ENCODE peak calls at places on chromosomes 5 and 9, in six cellular contexts. H is K562, R is GM12878, E is upper lobe of left lung, Z is Panc1, C is HCT116. M is an unnamed sample.

GRCh38 chr9:14132798-14133197 is 181.1 kb downstream of the NFIB start:
- ATAC-seq in H (no peak), R (no peak), E (no peak), Z (no peak), C (no peak), M (no peak)

GRCh38 chr9:82489579-82489915 is 501.0 kb downstream of the SPATA31D1 start:
- ATAC-seq in H (no peak), R (no peak), E (no peak), Z (no peak), C (no peak), M (peak)

GRCh38 chr5:77629553-77630245 is 8.8 kb downstream of the OTP start:
- ATAC-seq in H (no peak), R (peak), E (no peak), Z (peak), C (no peak), M (no peak)

GRCh38 chr5:71695561-71695960 is 23.5 kb upstream of the CARTPT start:
- ATAC-seq in H (no peak), R (no peak), E (no peak), Z (no peak), C (no peak), M (no peak)

GRCh38 chr9:114558027-114558675 is 29.4 kb upstream of the ATP6V1G1 start:
- ATAC-seq in H (peak), R (no peak), E (peak), Z (no peak), C (no peak), M (no peak)

GRCh38 chr9:93065321-93065720 is 6.8 kb downstream of the SUSD3 start:
- ATAC-seq in H (no peak), R (no peak), E (no peak), Z (no peak), C (no peak), M (no peak)

GRCh38 chr5:108801776-108802175 is 54.1 kb downstream of the FER start:
- ATAC-seq in H (peak), R (no peak), E (no peak), Z (peak), C (peak), M (no peak)

GRCh38 chr5:142828797-142829535 is 58.8 kb downstream of the ARHGAP26 start:
- ATAC-seq in H (no peak), R (no peak), E (no peak), Z (no peak), C (no peak), M (no peak)

GRCh38 chr5:169242849-169243186 is 58.1 kb downstream of the SLIT3 start:
- ATAC-seq in H (no peak), R (no peak), E (no peak), Z (no peak), C (no peak), M (no peak)

GRCh38 chr5:180521591-180521990 is 27.4 kb downstream of the CNOT6 start:
- ATAC-seq in H (no peak), R (no peak), E (no peak), Z (no peak), C (no peak), M (no peak)

GRCh38 chr9:76400534-76401096 is 6.4 kb upstream of the RFK start:
- ATAC-seq in H (no peak), R (no peak), E (no peak), Z (no peak), C (no peak), M (no peak)

GRCh38 chr5:52751137-52751536 is 36.6 kb upstream of the ITGA1 start:
- ATAC-seq in H (no peak), R (no peak), E (no peak), Z (no peak), C (no peak), M (no peak)

GRCh38 chr5:133731951-133732350 is 119.6 kb upstream of the FSTL4 start:
- ATAC-seq in H (no peak), R (no peak), E (no peak), Z (no peak), C (no peak), M (no peak)

GRCh38 chr5:77420940-77421339 is 71.2 kb downstream of the WDR41 start:
- ATAC-seq in H (no peak), R (no peak), E (no peak), Z (no peak), C (no peak), M (no peak)

GRCh38 chr5:41527201-41527779 is 16.9 kb upstream of the PLCXD3 start:
- ATAC-seq in H (no peak), R (no peak), E (no peak), Z (no peak), C (peak), M (no peak)

GRCh38 chr5:56725709-56726108 is 89.6 kb upstream of the MAP3K1 start:
- ATAC-seq in H (no peak), R (peak), E (no peak), Z (no peak), C (no peak), M (no peak)

GRCh38 chr9:35520404-35520790 is 30.5 kb downstream of the RUSC2 start:
- ATAC-seq in H (no peak), R (no peak), E (no peak), Z (no peak), C (no peak), M (no peak)

GRCh38 chr5:72412283-72413055 is 92.3 kb downstream of the PTCD2 start:
- ATAC-seq in H (no peak), R (no peak), E (no peak), Z (no peak), C (no peak), M (no peak)

GRCh38 chr9:79013715-79014610 is 557.8 kb upstream of the TLE4 start:
- ATAC-seq in H (no peak), R (no peak), E (no peak), Z (no peak), C (no peak), M (no peak)

GRCh38 chr5:81097733-81098132 is 135.4 kb upstream of the CKMT2 start:
- ATAC-seq in H (no peak), R (no peak), E (no peak), Z (no peak), C (no peak), M (no peak)

GRCh38 chr5:73740274-73740790 is 114.3 kb downstream of the ARHGEF28 start:
- ATAC-seq in H (no peak), R (no peak), E (no peak), Z (no peak), C (no peak), M (no peak)

GRCh38 chr9:38074441-38074943 is 5.5 kb upstream of the SHB start:
- ATAC-seq in H (no peak), R (no peak), E (no peak), Z (no peak), C (no peak), M (peak)

GRCh38 chr5:10091701-10092100 is 158.0 kb downstream of the ATPSCKMT start:
- ATAC-seq in H (peak), R (no peak), E (no peak), Z (no peak), C (no peak), M (no peak)

GRCh38 chr5:112196574-112196973 is 222.5 kb downstream of the EPB41L4A start:
- ATAC-seq in H (no peak), R (no peak), E (no peak), Z (no peak), C (no peak), M (no peak)

GRCh38 chr9:131080589-131080988 is 15.7 kb upstream of the AIF1L start:
- ATAC-seq in H (no peak), R (no peak), E (no peak), Z (no peak), C (no peak), M (no peak)

GRCh38 chr5:95718203-95718602 is 12.9 kb upstream of the RHOBTB3 start:
- ATAC-seq in H (peak), R (peak), E (no peak), Z (no peak), C (no peak), M (no peak)

GRCh38 chr9:116471943-116472506 is 215.1 kb upstream of the TRIM32 start:
- ATAC-seq in H (peak), R (no peak), E (no peak), Z (no peak), C (no peak), M (no peak)

GRCh38 chr5:143880178-143880577 is 68.2 kb downstream of the HMHB1 start:
- ATAC-seq in H (no peak), R (no peak), E (no peak), Z (no peak), C (peak), M (no peak)

GRCh38 chr9:128070874-128071273 is 2.8 kb downstream of the SLC25A25 start:
- ATAC-seq in H (no peak), R (no peak), E (no peak), Z (no peak), C (no peak), M (no peak)

GRCh38 chr5:58680503-58680902 is 97.6 kb downstream of the RAB3C start:
- ATAC-seq in H (no peak), R (no peak), E (no peak), Z (no peak), C (no peak), M (no peak)

GRCh38 chr9:72149231-72149975 is at the start of gene GDA:
- ATAC-seq in H (no peak), R (peak), E (peak), Z (peak), C (peak), M (no peak)

GRCh38 chr5:110916373-110917049 is 155.0 kb upstream of the TSLP start:
- ATAC-seq in H (no peak), R (peak), E (peak), Z (no peak), C (peak), M (peak)

GRCh38 chr9:98861881-98862501 is 54.5 kb downstream of the GALNT12 start:
- ATAC-seq in H (peak), R (peak), E (no peak), Z (no peak), C (no peak), M (peak)

GRCh38 chr5:152644316-152644715 is 239.2 kb upstream of the NMUR2 start:
- ATAC-seq in H (no peak), R (no peak), E (no peak), Z (no peak), C (no peak), M (no peak)

GRCh38 chr5:113574417-113574816 is 60.9 kb downstream of the YTHDC2 start:
- ATAC-seq in H (peak), R (no peak), E (no peak), Z (no peak), C (no peak), M (no peak)

GRCh38 chr5:38710616-38711015 is 135.2 kb upstream of the OSMR start:
- ATAC-seq in H (no peak), R (no peak), E (no peak), Z (no peak), C (no peak), M (no peak)

GRCh38 chr5:38712416-38712815 is 133.4 kb upstream of the OSMR start:
- ATAC-seq in H (no peak), R (no peak), E (no peak), Z (no peak), C (no peak), M (no peak)

GRCh38 chr5:38706376-38706775 is 139.4 kb upstream of the OSMR start:
- ATAC-seq in H (no peak), R (no peak), E (no peak), Z (no peak), C (no peak), M (no peak)

GRCh38 chr5:38709678-38710306 is 136.0 kb upstream of the OSMR start:
- ATAC-seq in H (no peak), R (no peak), E (no peak), Z (no peak), C (no peak), M (no peak)

DNA sequence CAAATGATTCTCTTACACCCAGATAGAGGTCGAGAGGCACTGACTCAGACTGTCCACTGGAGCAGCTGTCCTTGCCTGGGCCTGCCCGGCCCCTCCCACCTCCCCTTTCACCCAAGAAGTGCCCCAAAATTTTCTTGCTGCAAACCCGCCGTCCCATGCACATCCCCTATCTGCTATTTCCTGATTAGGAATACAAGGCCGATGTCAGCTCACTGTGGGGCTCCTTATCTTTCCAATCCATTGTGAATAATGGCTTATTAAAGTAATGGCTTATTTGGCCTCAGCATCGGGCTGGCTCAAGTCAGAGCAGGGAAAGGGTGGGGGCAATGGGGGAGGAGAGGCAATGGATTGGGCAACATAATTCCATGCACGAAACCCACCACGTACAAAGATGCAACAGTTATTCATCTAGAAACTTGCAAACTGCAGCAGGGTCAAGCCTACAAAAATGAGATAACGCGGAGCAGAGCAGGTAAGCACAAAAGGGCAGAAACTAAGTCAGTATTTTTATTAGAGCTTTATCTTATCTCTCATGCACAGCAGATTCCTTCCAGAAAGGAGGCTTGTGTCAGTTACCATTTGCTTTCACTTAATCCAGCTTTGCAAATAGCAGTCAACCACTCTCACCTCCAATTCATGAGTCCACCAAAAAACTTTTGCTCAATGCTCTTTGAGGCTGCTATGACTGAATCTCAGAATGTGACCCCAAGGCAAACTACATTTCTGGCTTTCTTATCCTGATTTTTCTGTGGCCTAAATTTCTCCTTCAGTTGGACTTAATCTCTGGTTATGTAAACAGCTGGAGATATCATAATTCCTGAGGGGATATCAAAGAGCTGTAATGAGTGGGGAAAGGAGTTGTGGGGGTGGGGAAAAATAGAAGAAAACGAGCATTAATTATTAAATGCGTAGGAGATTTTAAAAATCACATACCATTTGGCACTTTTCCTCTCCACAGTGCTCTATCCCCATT is 138.2 kb upstream of the OSMR start:
- ATAC-seq in H (no peak), R (no peak), E (no peak), Z (peak), C (no peak), M (peak)
- H3K27ac ChIP-seq in H (no peak), R (no peak), E (no peak), Z (peak), C (no peak), M (no peak)

GRCh38 chr5:173325091-173325698 is 3.0 kb downstream of the STC2 start:
- ATAC-seq in H (no peak), R (no peak), E (no peak), Z (no peak), C (no peak), M (no peak)
- TF ChIP-seq POLR2AphosphoS5 in H (no peak), R (no peak), E (no peak), Z (no peak), C (no peak), M (no peak)

GRCh38 chr5:154368041-154368800 is 77.6 kb upstream of the SAP30L start:
- ATAC-seq in H (no peak), R (no peak), E (peak), Z (peak), C (peak), M (peak)
- H3K27ac ChIP-seq in H (no peak), R (no peak), E (no peak), Z (peak), C (peak), M (peak)

GRCh38 chr5:68454172-68454571 is 238.6 kb downstream of the PIK3R1 start:
- ATAC-seq in H (no peak), R (no peak), E (no peak), Z (no peak), C (no peak), M (no peak)

GRCh38 chr5:68455216-68455615 is 239.7 kb downstream of the PIK3R1 start:
- ATAC-seq in H (no peak), R (no peak), E (no peak), Z (no peak), C (no peak), M (no peak)

GRCh38 chr5:68452286-68452685 is 236.7 kb downstream of the PIK3R1 start:
- ATAC-seq in H (peak), R (no peak), E (no peak), Z (no peak), C (no peak), M (no peak)

GRCh38 chr5:68456756-68457217 is 241.2 kb downstream of the PIK3R1 start:
- ATAC-seq in H (peak), R (peak), E (peak), Z (no peak), C (no peak), M (peak)

DNA sequence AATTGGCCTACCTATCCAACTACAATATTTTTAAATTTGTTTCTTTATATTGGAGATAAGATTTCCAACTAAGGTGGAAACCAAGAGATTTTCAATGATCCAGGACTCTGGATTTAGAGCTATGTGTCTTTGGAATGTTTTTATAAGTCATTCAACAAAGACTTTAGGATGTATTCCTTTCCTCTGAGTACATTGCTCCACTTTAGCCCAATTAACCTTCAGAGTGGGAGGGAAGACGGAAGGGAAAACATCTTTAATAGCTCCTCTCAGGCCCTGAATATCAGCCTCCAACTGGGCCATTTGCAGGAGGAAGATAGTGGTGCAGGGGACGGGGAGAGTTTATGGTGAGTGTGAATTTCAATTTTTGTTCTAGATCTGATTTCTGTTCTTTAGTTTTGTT is 239.2 kb downstream of the PIK3R1 start:
- ATAC-seq in H (no peak), R (no peak), E (no peak), Z (no peak), C (no peak), M (no peak)
- TF ChIP-seq POLR2AphosphoS5 in H (no peak), R (no peak), E (no peak), Z (no peak), C (no peak), M (no peak)

GRCh38 chr5:139387611-139388197 is 2.0 kb downstream of the MZB1 start:
- ATAC-seq in H (no peak), R (no peak), E (no peak), Z (no peak), C (no peak), M (no peak)
- H3K27ac ChIP-seq in H (no peak), R (peak), E (no peak), Z (no peak), C (no peak), M (no peak)

GRCh38 chr9:6272229-6272597 is 56.0 kb upstream of the TPD52L3 start:
- ATAC-seq in H (no peak), R (no peak), E (peak), Z (no peak), C (no peak), M (peak)
- TF ChIP-seq POLR2AphosphoS5 in H (no peak), R (no peak), E (no peak), Z (no peak), C (no peak), M (peak)

M was measured in gastroesophageal sphincter.